ENCODE peak calls at places on chromosomes 12 and 14, in ten cellular contexts. K, N, R, S, Y, M, L, J, O and F are unnamed samples.

GRCh38 chr12:6278439-6279255 is 31.8 kb upstream of the PLEKHG6 start:
- DNase-seq in O (peak; percentile 83), R (peak; percentile 69), S (peak; percentile 91), J (peak; percentile 87), Y (peak; percentile 74), K (peak; percentile 90), L (peak; percentile 82), M (peak; percentile 93), N (peak; percentile 75), F (peak; percentile 96)

GRCh38 chr14:73761621-73762355 is 47.6 kb upstream of the PNMA1 start:
- DNase-seq in Y (no peak), K (no peak), O (no peak), S (no peak), M (peak; percentile 68), L (no peak), J (no peak), N (no peak), R (no peak), F (no peak)

GRCh38 chr12:11710906-11711305 is 61.4 kb downstream of the ETV6 start:
- DNase-seq in J (no peak), O (no peak), R (no peak), M (no peak), L (no peak), K (no peak), Y (no peak), S (no peak), N (no peak), F (no peak)

GRCh38 chr12:6639151-6639773 is 3.5 kb upstream of the LPAR5 start:
- DNase-seq in K (no peak), S (no peak), M (peak; percentile 22), O (no peak), Y (no peak), L (no peak), N (no peak), J (no peak), R (no peak), F (no peak)

GRCh38 chr14:101193845-101194355 is 290.4 kb upstream of the RTL1 start:
- DNase-seq in M (no peak), L (no peak), S (no peak), R (no peak), N (no peak), K (no peak), J (no peak), Y (no peak), O (no peak), F (no peak)

GRCh38 chr12:21697829-21698630 is 40.4 kb upstream of the LDHB start:
- DNase-seq in J (peak; percentile 60), K (no peak), Y (peak; percentile 15), L (peak; percentile 72), M (no peak), O (no peak), N (peak; percentile 62), S (no peak), R (no peak), F (no peak)

GRCh38 chr14:76768201-76768656 is 7.0 kb downstream of the VASH1 start:
- DNase-seq in R (peak; percentile 49), S (no peak), N (no peak), M (peak; percentile 72), J (peak; percentile 56), Y (no peak), O (no peak), K (no peak), L (no peak), F (peak; percentile 76)

GRCh38 chr14:63454863-63455622 is 88.1 kb downstream of the PPP2R5E start:
- DNase-seq in J (peak; percentile 63), O (no peak), N (peak; percentile 68), R (no peak), L (peak; percentile 75), Y (peak; percentile 72), M (no peak), K (peak; percentile 61), S (no peak), F (no peak)

GRCh38 chr12:15240898-15241297 is 19.7 kb upstream of the RERG start:
- DNase-seq in L (no peak), R (no peak), O (no peak), Y (no peak), K (no peak), J (no peak), M (no peak), S (no peak), N (no peak), F (no peak)

GRCh38 chr12:68378859-68379628 is 46.9 kb upstream of the MDM1 start:
- DNase-seq in O (no peak), M (no peak), N (no peak), K (no peak), J (no peak), L (peak; percentile 24), Y (no peak), R (no peak), S (no peak), F (no peak)

GRCh38 chr12:115228434-115228833 is 544.5 kb upstream of the TBX3 start:
- DNase-seq in L (no peak), O (no peak), K (no peak), N (no peak), S (no peak), M (no peak), J (no peak), Y (no peak), R (no peak), F (no peak)

GRCh38 chr14:41699506-41699905 is 92.8 kb downstream of the LRFN5 start:
- DNase-seq in M (no peak), S (no peak), O (no peak), R (no peak), K (no peak), N (no peak), Y (no peak), L (no peak), J (no peak), F (no peak)

GRCh38 chr12:128606040-128606439 is 217.7 kb downstream of the SLC15A4 start:
- DNase-seq in K (no peak), R (no peak), J (no peak), N (no peak), O (no peak), Y (no peak), S (no peak), M (no peak), L (no peak), F (no peak)

GRCh38 chr14:92920001-92920400 is 2.9 kb upstream of the CHGA start:
- DNase-seq in N (no peak), R (no peak), S (no peak), O (no peak), Y (no peak), M (no peak), K (no peak), J (no peak), L (no peak), F (no peak)

GRCh38 chr14:64736271-64737131 is 32.3 kb downstream of the PLEKHG3 start:
- DNase-seq in M (peak; percentile 76), J (no peak), K (peak; percentile 95), R (no peak), L (no peak), Y (no peak), O (no peak), S (no peak), N (no peak), F (no peak)
- TF ChIP-seq CTCF in M (no peak), J (no peak), K (peak; percentile 40), R (no peak), L (no peak), Y (no peak), O (no peak), S (no peak), N (no peak), F (no peak)

GRCh38 chr12:77728018-77728417 is 102.7 kb upstream of the NAV3 start:
- DNase-seq in O (no peak), L (no peak), R (no peak), Y (peak; percentile 31), M (no peak), S (no peak), J (no peak), N (no peak), K (no peak), F (no peak)
- TF ChIP-seq CTCF in O (no peak), L (no peak), R (no peak), Y (no peak), M (no peak), S (no peak), J (no peak), N (no peak), K (no peak), F (no peak)

GRCh38 chr14:106605548-106606448 is 1079.4 kb downstream of the TMEM121 start:
- DNase-seq in S (no peak), J (no peak), K (peak; percentile 54), N (no peak), L (no peak), R (peak; percentile 87), Y (no peak), O (no peak), M (peak; percentile 76), F (no peak)
- TF ChIP-seq CTCF in S (no peak), J (no peak), K (peak; percentile 23), N (no peak), L (no peak), R (peak; percentile 8), Y (no peak), O (no peak), M (peak; percentile 17), F (no peak)

DNA sequence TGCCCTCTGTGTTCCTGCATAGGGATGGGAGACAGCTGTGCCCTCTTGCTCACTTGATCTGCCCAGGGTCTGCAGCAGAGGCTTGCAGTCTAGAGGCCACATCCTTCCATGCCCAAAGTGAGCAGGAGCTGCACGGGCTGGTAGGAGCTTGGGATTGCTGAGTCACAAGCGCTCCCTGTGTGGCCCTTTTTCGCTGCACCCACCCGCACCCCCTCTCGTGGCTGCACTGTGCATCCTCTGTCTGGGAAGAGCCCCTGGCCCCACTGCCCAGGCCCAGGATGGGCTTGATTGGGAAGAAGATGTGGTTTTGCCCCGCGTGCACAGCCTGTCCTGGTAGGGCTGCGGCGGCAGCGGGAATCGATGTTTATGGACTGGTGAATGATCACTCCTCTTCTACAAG is 192.4 kb downstream of the TSPAN9 start:
- DNase-seq in O (no peak), N (no peak), K (no peak), S (no peak), J (no peak), Y (no peak), L (no peak), R (no peak), M (no peak), F (no peak)
- TF ChIP-seq CTCF in O (no peak), N (no peak), K (no peak), S (no peak), J (no peak), Y (no peak), L (no peak), R (no peak), M (no peak), F (peak; percentile 30)

DNA sequence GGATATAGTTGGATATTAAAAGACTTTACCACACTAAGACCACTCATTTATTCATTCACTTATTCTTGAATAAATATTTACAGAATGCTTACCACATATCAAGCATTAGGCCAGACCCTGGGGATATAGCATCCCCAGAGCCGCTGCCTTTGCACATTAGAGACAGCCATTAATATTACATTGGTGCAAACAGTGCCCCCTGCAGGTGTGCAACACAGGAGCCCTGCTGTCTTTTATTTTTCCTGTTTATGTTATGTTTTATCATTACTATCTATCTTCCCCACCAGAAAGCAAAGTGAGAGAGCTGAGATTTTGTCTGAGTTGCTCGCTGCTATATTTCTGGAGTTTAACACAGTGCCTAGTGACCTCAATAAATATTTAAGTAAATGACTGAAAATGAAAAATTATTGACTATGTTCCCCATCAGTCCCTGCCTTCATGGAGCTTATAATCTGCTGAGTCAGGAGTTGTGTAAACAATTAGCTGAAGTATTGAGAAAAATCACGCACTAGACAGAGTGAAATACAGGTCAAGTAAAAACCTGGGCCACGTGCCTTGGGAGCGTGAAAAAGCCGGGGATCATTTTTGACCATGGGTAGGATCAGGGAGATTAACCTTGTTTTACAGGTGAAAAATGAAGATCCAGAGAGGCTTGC is 301.6 kb downstream of the PCNX1 start:
- DNase-seq in R (no peak), K (no peak), L (no peak), S (no peak), J (no peak), Y (no peak), N (no peak), M (no peak), O (no peak), F (no peak)
- TF ChIP-seq CTCF in R (no peak), K (no peak), L (no peak), S (no peak), J (no peak), Y (no peak), N (peak; percentile 10), M (no peak), O (no peak), F (no peak)